ENCODE peak calls at places on chromosome 12, in eight cellular contexts. Y is IMR-90; O is esophagus squamous epithelium; R is right lobe of liver; C is CD8-positive, alpha-beta T cell; Z is body of pancreas; G is right atrium auricular region; V is testis. H is an unnamed sample.
A peak's percentile ranks its signal among the peaks of the same experiment; 100 is the strongest.

GRCh38 chr12:95621725-95622124 is 70.4 kb upstream of the USP44 start:
- DNase-seq in G (no peak), Y (no peak), C (no peak), V (no peak), O (no peak), Z (no peak), R (no peak), H (no peak)

GRCh38 chr12:67410246-67410645 is 141.1 kb downstream of the CAND1 start:
- DNase-seq in G (no peak), R (no peak), Z (no peak), V (no peak), Y (no peak), O (no peak), C (no peak), H (no peak)

GRCh38 chr12:50025187-50026059 is at the start of gene RACGAP1:
- DNase-seq in O (peak; percentile 61), R (peak; percentile 94), C (peak; percentile 94), Z (peak; percentile 96), V (peak; percentile 96), Y (peak; percentile 98), G (peak; percentile 97), H (peak; percentile 93)

GRCh38 chr12:68559984-68560822 is 50.5 kb upstream of the RAP1B start:
- DNase-seq in R (no peak), G (peak; percentile 85), C (no peak), Z (no peak), V (peak; percentile 14), Y (peak; percentile 20), O (no peak), H (no peak)

GRCh38 chr12:6262211-6262610 is 48.3 kb upstream of the PLEKHG6 start:
- DNase-seq in C (no peak), Y (no peak), Z (no peak), R (no peak), O (no peak), G (no peak), V (no peak), H (no peak)

GRCh38 chr12:114400925-114401324 is 5.0 kb downstream of the TBX5 start:
- DNase-seq in R (no peak), G (peak; percentile 76), C (no peak), Y (peak; percentile 96), Z (no peak), V (no peak), O (no peak), H (no peak)

GRCh38 chr12:13962699-13963098 is 18.7 kb downstream of the GRIN2B start:
- DNase-seq in G (no peak), R (no peak), O (no peak), V (no peak), Y (no peak), C (no peak), Z (peak; percentile 22), H (no peak)

GRCh38 chr12:18139989-18140596 is 50.1 kb upstream of the RERGL start:
- DNase-seq in V (no peak), R (no peak), Y (peak; percentile 27), Z (no peak), G (no peak), O (no peak), C (no peak), H (no peak)

GRCh38 chr12:122106891-122107660 is 28.5 kb downstream of the MLXIP start:
- DNase-seq in Y (peak; percentile 77), Z (peak; percentile 78), V (no peak), C (no peak), G (no peak), R (no peak), O (no peak), H (peak; percentile 72)

GRCh38 chr12:85733441-85733840 is 102.8 kb downstream of the RASSF9 start:
- DNase-seq in Y (peak; percentile 10), V (no peak), R (no peak), G (no peak), Z (no peak), C (no peak), O (no peak), H (no peak)

GRCh38 chr12:57315681-57316080 is 64.7 kb upstream of the STAC3 start:
- DNase-seq in G (no peak), Y (no peak), Z (no peak), O (no peak), R (no peak), V (no peak), C (no peak), H (no peak)

GRCh38 chr12:70213707-70214106 is 29.5 kb upstream of the CNOT2 start:
- DNase-seq in Z (no peak), C (no peak), G (no peak), V (no peak), Y (no peak), O (no peak), R (no peak), H (no peak)

GRCh38 chr12:111404362-111405148 is 1.2 kb upstream of the SH2B3 start:
- DNase-seq in R (no peak), Z (peak; percentile 36), Y (no peak), V (no peak), O (no peak), C (peak; percentile 29), G (no peak), H (no peak)

GRCh38 chr12:2170376-2170775 is 117.6 kb downstream of the CACNA1C start:
- DNase-seq in O (no peak), R (no peak), C (no peak), Z (no peak), Y (no peak), G (no peak), V (peak; percentile 25), H (no peak)

GRCh38 chr12:87444039-87444438 is 585.2 kb downstream of the C12orf50 start:
- DNase-seq in Z (no peak), O (no peak), C (no peak), G (no peak), R (no peak), Y (peak; percentile 1), V (no peak), H (no peak)

GRCh38 chr12:88111074-88111652 is 30.7 kb downstream of the CEP290 start:
- DNase-seq in G (no peak), Y (peak; percentile 56), O (no peak), Z (no peak), R (no peak), C (no peak), V (no peak), H (no peak)

GRCh38 chr12:67269632-67270578 is 747 bp downstream of the CAND1 start:
- DNase-seq in Y (no peak), C (peak; percentile 53), Z (peak; percentile 65), V (peak; percentile 63), G (no peak), R (peak; percentile 62), O (no peak), H (peak; percentile 71)

GRCh38 chr12:41981758-41982157 is 162.9 kb downstream of the GXYLT1 start:
- DNase-seq in R (no peak), Z (no peak), V (no peak), C (no peak), G (no peak), Y (peak; percentile 10), O (no peak), H (no peak)

GRCh38 chr12:85266391-85266790 is 13.6 kb upstream of the ALX1 start:
- DNase-seq in C (no peak), Y (no peak), O (no peak), G (no peak), R (no peak), V (no peak), Z (no peak), H (no peak)

GRCh38 chr12:123893276-123893675 is 79.4 kb downstream of the CCDC92 start:
- DNase-seq in Y (no peak), C (no peak), O (no peak), Z (no peak), V (no peak), R (no peak), G (no peak), H (no peak)

GRCh38 chr12:123895477-123895876 is 77.2 kb downstream of the CCDC92 start:
- DNase-seq in O (no peak), C (no peak), V (no peak), Z (no peak), G (no peak), R (no peak), Y (no peak), H (no peak)

GRCh38 chr12:123896786-123897185 is 75.8 kb downstream of the CCDC92 start:
- DNase-seq in Z (no peak), V (no peak), C (no peak), Y (peak; percentile 20), O (no peak), R (no peak), G (no peak), H (no peak)

GRCh38 chr12:123892853-123893252 is 79.8 kb downstream of the CCDC92 start:
- DNase-seq in V (no peak), Z (no peak), G (no peak), R (no peak), Y (no peak), O (no peak), C (no peak), H (no peak)

GRCh38 chr12:123894823-123895338 is 77.8 kb downstream of the CCDC92 start:
- DNase-seq in C (no peak), Y (no peak), O (no peak), Z (no peak), R (no peak), V (no peak), G (no peak), H (no peak)
- H3K36me3 ChIP-seq in C (no peaks in the 10 kb centered on the region), Y (no peaks in the 10 kb centered on the region), O (no peaks in the 10 kb centered on the region), Z (no peaks in the 10 kb centered on the region), R (no peaks in the 10 kb centered on the region), V (no peaks in the 10 kb centered on the region), G (no peaks in the 10 kb centered on the region), H (no peaks in the 10 kb centered on the region)

DNA sequence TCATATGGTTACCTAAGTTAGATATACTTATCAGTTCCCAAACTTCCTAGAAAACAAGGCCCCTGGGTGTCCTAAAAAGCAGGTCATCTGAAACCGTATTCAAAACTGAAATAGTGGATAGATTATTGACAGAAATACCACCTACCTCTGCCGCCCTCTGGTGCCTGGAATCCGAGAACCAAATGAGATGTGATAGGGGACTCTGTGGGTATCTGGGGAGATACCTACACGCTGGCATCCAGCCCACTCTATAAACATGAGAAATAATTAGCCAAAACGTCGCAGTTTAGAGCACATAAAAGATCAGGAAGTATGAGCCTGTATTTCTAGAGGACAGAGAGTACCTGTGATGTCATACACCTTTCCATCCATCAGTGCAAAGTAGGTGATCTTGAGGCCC is 4.4 kb downstream of the ORMDL2 start:
- DNase-seq in C (no peak), V (no peak), R (no peak), O (no peak), Y (no peak), G (no peak), Z (peak; percentile 53), H (no peak)
- TF ChIP-seq CTCF in C (no peak), V (no peak), R (peak; percentile 25), O (no peak), Y (peak; percentile 34), G (no peak), Z (no peak), H (peak; percentile 21)

GRCh38 chr12:32108829-32109228 is 2.2 kb downstream of the BICD1 start:
- DNase-seq in R (no peak), G (no peak), Z (no peak), O (no peak), V (no peak), Y (no peak), C (no peak), H (no peak)
- H3K36me3 ChIP-seq in R (no peaks in the 10 kb centered on the region), G (no peaks in the 10 kb centered on the region), Z (no peaks in the 10 kb centered on the region), O (no peaks in the 10 kb centered on the region), V (no peaks in the 10 kb centered on the region), Y (peaks cover 5% of the 10 kb centered on the region), C (no peaks in the 10 kb centered on the region), H (no peaks in the 10 kb centered on the region)

DNA sequence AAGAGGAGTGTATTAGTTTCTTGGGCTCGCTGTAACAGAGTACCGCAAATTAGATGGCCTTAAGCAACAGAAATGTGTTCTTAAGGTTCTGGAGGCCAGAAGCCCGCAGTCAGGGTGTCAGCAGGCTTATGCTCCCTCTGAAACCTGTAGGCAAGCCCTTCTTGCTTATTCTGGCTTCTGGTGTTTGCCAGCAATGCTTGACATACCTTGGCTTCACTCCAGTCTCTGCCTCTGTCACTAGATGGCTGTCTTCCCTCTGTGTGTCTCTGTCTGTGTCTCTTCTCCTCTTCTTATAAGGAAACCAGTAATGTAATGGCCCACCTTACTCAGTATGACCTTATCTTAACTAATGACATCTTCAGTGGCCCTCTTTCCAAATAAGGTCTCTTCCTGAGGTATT is 85.1 kb downstream of the DERA start:
- DNase-seq in R (no peak), C (no peak), Y (peak; percentile 41), O (no peak), G (no peak), Z (peak; percentile 29), V (peak; percentile 28), H (no peak)
- TF ChIP-seq CTCF in R (peak; percentile 30), C (no peak), Y (no peak), O (no peak), G (peak; percentile 21), Z (no peak), V (no peak), H (no peak)